ENCODE peak calls at places on chromosomes 3 and 15, in ten cellular contexts. D is sciatic nerve, P is NCI-H1105, H is memory B cell, Q is DMS 273 treated with DMSO at 0.1 percent for 48 hours, Y is AG04449, R is ovary, G is endothelial cell, W is thoracic aorta, I is caudate nucleus. V is an unnamed sample.

GRCh38 chr15:98712845-98713584 is 64.7 kb downstream of the IGF1R start:
- DNase-seq in D (no peak), P (no peak), H (no peak), Q (no peak), Y (no peak), R (no peak), G (no peak), W (no peak), I (no peak), V (no peak)

GRCh38 chr15:70258369-70259029 is 160.8 kb upstream of the TLE3 start:
- DNase-seq in D (no peak), P (no peak), H (peak), Q (no peak), Y (no peak), R (no peak), G (no peak), W (no peak), I (peak), V (no peak)

GRCh38 chr15:80180986-80181385 is 28.2 kb downstream of the FAH start:
- DNase-seq in D (no peak), P (no peak), H (no peak), Q (no peak), Y (no peak), R (no peak), G (no peak), W (no peak), I (no peak), V (no peak)

GRCh38 chr3:16079519-16079918 is 95.0 kb upstream of the GALNT15 start:
- DNase-seq in D (no peak), P (peak), H (no peak), Q (no peak), Y (no peak), R (no peak), G (no peak), W (no peak), I (no peak), V (no peak)

GRCh38 chr15:41513282-41514227 is at the start of gene LTK:
- DNase-seq in D (no peak), P (no peak), H (no peak), Q (no peak), Y (no peak), R (no peak), G (no peak), W (no peak), I (no peak), V (no peak)

GRCh38 chr3:40109641-40110490 is 199.6 kb upstream of the EIF1B start:
- DNase-seq in D (no peak), P (no peak), H (no peak), Q (no peak), Y (no peak), R (peak), G (peak), W (no peak), I (no peak), V (no peak)

GRCh38 chr3:46280105-46280797 is 38.0 kb downstream of the CCR3 start:
- DNase-seq in D (no peak), P (no peak), H (no peak), Q (no peak), Y (no peak), R (no peak), G (no peak), W (no peak), I (no peak), V (no peak)

GRCh38 chr3:4772858-4773257 is 206.4 kb upstream of the BHLHE40 start:
- DNase-seq in D (no peak), P (no peak), H (no peak), Q (no peak), Y (no peak), R (no peak), G (no peak), W (no peak), I (no peak), V (no peak)

GRCh38 chr3:48399387-48400172 is 27.6 kb downstream of the FBXW12 start:
- DNase-seq in D (no peak), P (no peak), H (no peak), Q (no peak), Y (no peak), R (peak), G (no peak), W (no peak), I (no peak), V (no peak)

GRCh38 chr15:79004336-79004735 is 59.5 kb upstream of the CTSH start:
- DNase-seq in D (no peak), P (no peak), H (peak), Q (no peak), Y (no peak), R (no peak), G (no peak), W (no peak), I (no peak), V (no peak)

GRCh38 chr3:174216948-174217718 is 642.0 kb upstream of the NAALADL2 start:
- DNase-seq in D (no peak), P (no peak), H (no peak), Q (no peak), Y (no peak), R (no peak), G (no peak), W (no peak), I (no peak), V (no peak)

GRCh38 chr3:192841428-192841827 is 76.2 kb downstream of the MB21D2 start:
- DNase-seq in D (no peak), P (no peak), H (no peak), Q (no peak), Y (no peak), R (no peak), G (no peak), W (no peak), I (no peak), V (no peak)

GRCh38 chr15:35755237-35755802 is 209.4 kb upstream of the DPH6 start:
- DNase-seq in D (no peak), P (no peak), H (no peak), Q (no peak), Y (no peak), R (no peak), G (no peak), W (no peak), I (no peak), V (no peak)

GRCh38 chr3:30341079-30341478 is 265.3 kb upstream of the TGFBR2 start:
- DNase-seq in D (no peak), P (no peak), H (no peak), Q (no peak), Y (no peak), R (no peak), G (no peak), W (no peak), I (no peak), V (no peak)

GRCh38 chr3:147521646-147522045 is 112.5 kb downstream of the ZIC1 start:
- DNase-seq in D (no peak), P (no peak), H (no peak), Q (no peak), Y (peak), R (no peak), G (no peak), W (no peak), I (no peak), V (no peak)

GRCh38 chr15:53978248-53978906 is at the start of gene UNC13C:
- DNase-seq in D (peak), P (peak), H (no peak), Q (no peak), Y (no peak), R (peak), G (peak), W (no peak), I (peak), V (no peak)

GRCh38 chr3:184320099-184320445 is 5.7 kb downstream of the EIF4G1 start:
- DNase-seq in D (peak), P (peak), H (no peak), Q (peak), Y (peak), R (peak), G (no peak), W (peak), I (peak), V (no peak)

GRCh38 chr3:138494607-138494929 is 60.2 kb downstream of the ESYT3 start:
- DNase-seq in D (no peak), P (no peak), H (no peak), Q (no peak), Y (no peak), R (no peak), G (no peak), W (no peak), I (no peak), V (no peak)

GRCh38 chr3:123105201-123106189 is 38.7 kb downstream of the PDIA5 start:
- DNase-seq in D (no peak), P (no peak), H (peak), Q (no peak), Y (no peak), R (no peak), G (no peak), W (no peak), I (no peak), V (no peak)

GRCh38 chr3:12138044-12138443 is 20.7 kb downstream of the TIMP4 start:
- DNase-seq in D (no peak), P (no peak), H (no peak), Q (no peak), Y (no peak), R (no peak), G (peak), W (no peak), I (no peak), V (no peak)

GRCh38 chr3:127857270-127857801 is 35.0 kb upstream of the MGLL start:
- DNase-seq in D (no peak), P (no peak), H (no peak), Q (no peak), Y (no peak), R (no peak), G (no peak), W (no peak), I (no peak), V (no peak)

GRCh38 chr3:16322189-16322588 is 57.2 kb downstream of the OXNAD1 start:
- DNase-seq in D (no peak), P (no peak), H (no peak), Q (no peak), Y (no peak), R (no peak), G (no peak), W (no peak), I (no peak), V (no peak)

GRCh38 chr3:13673207-13673606 is 124.3 kb downstream of the FBLN2 start:
- DNase-seq in D (no peak), P (no peak), H (no peak), Q (no peak), Y (no peak), R (no peak), G (no peak), W (no peak), I (no peak), V (no peak)

GRCh38 chr15:65963911-65964482 is 94.7 kb downstream of the RAB11A start:
- DNase-seq in D (no peak), P (peak), H (no peak), Q (no peak), Y (no peak), R (no peak), G (no peak), W (no peak), I (no peak), V (no peak)

V was measured in smooth muscle cell of the brain vasculature.